ENCODE peak calls at places on chromosomes 3 and 15, in ten cellular contexts. U, M, E, H, L, B, I, G, N and P are unnamed samples.

GRCh38 chr15:97993310-97993738 is 32.8 kb downstream of the ARRDC4 start:
- DNase-seq in U (no peak), M (no peak), E (no peak), H (no peak), L (no peak), B (peak), I (no peak), G (no peak), N (no peak), P (no peak)

GRCh38 chr15:74377831-74378766 is 10.7 kb upstream of the CYP11A1 start:
- DNase-seq in U (no peak), M (no peak), E (no peak), H (no peak), L (no peak), B (peak), I (no peak), G (no peak), N (no peak), P (no peak)

GRCh38 chr3:37967252-37967881 is 23.2 kb upstream of the VILL start:
- DNase-seq in U (peak), M (peak), E (peak), H (peak), L (peak), B (no peak), I (peak), G (peak), N (peak), P (peak)

GRCh38 chr3:111723293-111723963 is 128.3 kb upstream of the ZBED2 start:
- DNase-seq in U (no peak), M (no peak), E (peak), H (no peak), L (no peak), B (peak), I (no peak), G (no peak), N (no peak), P (no peak)

GRCh38 chr3:24013843-24014242 is 68.8 kb downstream of the NR1D2 start:
- DNase-seq in U (no peak), M (no peak), E (no peak), H (no peak), L (no peak), B (no peak), I (no peak), G (no peak), N (no peak), P (no peak)

GRCh38 chr3:155805802-155806618 is at the start of gene C3orf33:
- DNase-seq in U (peak), M (peak), E (peak), H (peak), L (peak), B (peak), I (peak), G (peak), N (peak), P (peak)

GRCh38 chr3:42214064-42214463 is 51.9 kb downstream of the CCK start:
- DNase-seq in U (no peak), M (no peak), E (no peak), H (no peak), L (no peak), B (no peak), I (no peak), G (no peak), N (no peak), P (no peak)

GRCh38 chr3:123632161-123632655 is 47.4 kb upstream of the HACD2 start:
- DNase-seq in U (no peak), M (no peak), E (peak), H (no peak), L (no peak), B (peak), I (peak), G (no peak), N (no peak), P (peak)

GRCh38 chr3:190321789-190322603 is at the start of gene CLDN1:
- DNase-seq in U (peak), M (peak), E (peak), H (peak), L (peak), B (peak), I (peak), G (peak), N (peak), P (peak)

GRCh38 chr3:169340055-169340454 is 323.5 kb downstream of the MECOM start:
- DNase-seq in U (no peak), M (no peak), E (no peak), H (no peak), L (no peak), B (no peak), I (no peak), G (no peak), N (no peak), P (no peak)